ENCODE peak calls at places on chromosomes 13 and 19, in seven cellular contexts. Y is NCI-H2029, F is psoas muscle, L is GF-D8, A is NCI-H1417, O is DMS153, E is progenitor cell of endocrine pancreas. H is an unnamed sample.

GRCh38 chr13:105153626-105154025 is 1381.8 kb downstream of the EFNB2 start:
- DNase-seq in Y (no peak), F (no peak), L (no peak), A (no peak), O (no peak), E (no peak), H (no peak)

GRCh38 chr13:88592105-88592504 is 920.9 kb downstream of the SLITRK5 start:
- DNase-seq in Y (no peak), F (no peak), L (no peak), A (no peak), O (no peak), E (no peak), H (no peak)

GRCh38 chr19:55333870-55334269 is 5.8 kb upstream of the KMT5C start:
- DNase-seq in Y (no peak), F (no peak), L (no peak), A (no peak), O (no peak), E (no peak), H (no peak)

GRCh38 chr19:49430172-49430677 is 5.0 kb downstream of the GFY start:
- DNase-seq in Y (no peak), F (no peak), L (no peak), A (peak), O (no peak), E (no peak), H (no peak)

GRCh38 chr19:30391052-30391451 is 18.9 kb downstream of the ZNF536 start:
- DNase-seq in Y (no peak), F (no peak), L (no peak), A (no peak), O (no peak), E (no peak), H (no peak)

GRCh38 chr19:10419646-10420443 is 493 bp upstream of the PDE4A start:
- DNase-seq in Y (no peak), F (peak), L (peak), A (no peak), O (no peak), E (no peak), H (no peak)

GRCh38 chr19:18794692-18795091 is 3.6 kb upstream of the COMP start:
- DNase-seq in Y (no peak), F (no peak), L (no peak), A (no peak), O (no peak), E (no peak), H (no peak)

GRCh38 chr13:108495686-108496363 is 133.6 kb upstream of the MYO16 start:
- DNase-seq in Y (no peak), F (no peak), L (no peak), A (no peak), O (no peak), E (peak), H (peak)

GRCh38 chr13:99991806-99992242 is 10.2 kb downstream of the ZIC2 start:
- DNase-seq in Y (no peak), F (no peak), L (no peak), A (no peak), O (no peak), E (no peak), H (no peak)

GRCh38 chr19:5078179-5078578 is 109.3 kb downstream of the KDM4B start:
- DNase-seq in Y (no peak), F (no peak), L (no peak), A (no peak), O (no peak), E (no peak), H (no peak)

GRCh38 chr19:30106417-30107095 is 164.5 kb downstream of the URI1 start:
- DNase-seq in Y (no peak), F (no peak), L (no peak), A (no peak), O (no peak), E (no peak), H (no peak)